ENCODE peak calls at places on chromosome 14, in six cellular contexts. H is HepG2, K is HCT116, D is K562, W is GM12878, S is H1. L is an unnamed sample.

GRCh38 chr14:26729851-26730250 is 132.0 kb upstream of the NOVA1 start:
- DNase-seq in S (no peak), D (no peak), K (no peak), H (no peak), W (no peak), L (no peak)

GRCh38 chr14:99286761-99287160 is 14.8 kb upstream of the BCL11B start:
- DNase-seq in K (no peak), H (no peak), S (no peak), W (peak), D (no peak), L (no peak)

GRCh38 chr14:50061664-50062437 is 54.5 kb downstream of the VCPKMT start:
- DNase-seq in D (no peak), W (peak), K (no peak), H (peak), S (no peak), L (no peak)

GRCh38 chr14:37150414-37150813 is 22.0 kb downstream of the SLC25A21 start:
- DNase-seq in D (no peak), H (peak), K (no peak), S (no peak), W (no peak), L (no peak)

GRCh38 chr14:24080888-24081738 is 9.8 kb downstream of the CPNE6 start:
- DNase-seq in W (no peak), H (peak), K (no peak), D (peak), S (no peak), L (peak)

GRCh38 chr14:104639889-104640548 is 35.4 kb upstream of the TMEM179 start:
- DNase-seq in H (peak), W (no peak), D (peak), K (peak), S (peak), L (peak)

GRCh38 chr14:68379510-68380303 is 413.2 kb downstream of the ZFP36L1 start:
- DNase-seq in D (no peak), S (no peak), H (no peak), W (no peak), K (no peak), L (no peak)

GRCh38 chr14:44149597-44149996 is 357.5 kb downstream of the FSCB start:
- DNase-seq in W (no peak), K (peak), S (peak), D (no peak), H (peak), L (peak)

GRCh38 chr14:76720382-76720813 is 40.9 kb upstream of the VASH1 start:
- DNase-seq in S (no peak), W (peak), K (no peak), D (peak), H (peak), L (peak)

GRCh38 chr14:92500491-92500941 is 13.1 kb upstream of the RIN3 start:
- DNase-seq in H (peak), S (no peak), D (no peak), K (no peak), W (no peak), L (no peak)

GRCh38 chr14:35963209-35963608 is 137.1 kb downstream of the BRMS1L start:
- DNase-seq in W (no peak), D (peak), K (peak), S (no peak), H (peak), L (no peak)

GRCh38 chr14:74062809-74063150 is 21.5 kb downstream of the ALDH6A1 start:
- DNase-seq in D (no peak), H (no peak), S (no peak), W (no peak), K (no peak), L (no peak)

GRCh38 chr14:77151918-77152588 is 10.5 kb upstream of the ZDHHC22 start:
- DNase-seq in W (no peak), S (no peak), K (peak), H (no peak), D (no peak), L (no peak)

GRCh38 chr14:54881761-54882401 is 20.7 kb downstream of the GCH1 start:
- DNase-seq in K (no peak), H (no peak), S (no peak), W (no peak), D (no peak), L (no peak)

GRCh38 chr14:78123650-78124253 is 46.4 kb upstream of the NRXN3 start:
- DNase-seq in K (no peak), W (no peak), S (no peak), H (no peak), D (no peak), L (no peak)

GRCh38 chr14:53055003-53055402 is 98.1 kb downstream of the DDHD1 start:
- DNase-seq in H (peak), S (no peak), K (peak), D (peak), W (peak), L (no peak)

GRCh38 chr14:53064461-53064860 is 88.7 kb downstream of the DDHD1 start:
- DNase-seq in K (no peak), W (no peak), S (no peak), D (no peak), H (no peak), L (no peak)

GRCh38 chr14:53062856-53063255 is 90.3 kb downstream of the DDHD1 start:
- DNase-seq in W (no peak), D (no peak), S (no peak), K (no peak), H (no peak), L (no peak)

GRCh38 chr14:53054457-53054856 is 98.7 kb downstream of the DDHD1 start:
- DNase-seq in H (no peak), S (no peak), D (no peak), K (no peak), W (no peak), L (no peak)

DNA sequence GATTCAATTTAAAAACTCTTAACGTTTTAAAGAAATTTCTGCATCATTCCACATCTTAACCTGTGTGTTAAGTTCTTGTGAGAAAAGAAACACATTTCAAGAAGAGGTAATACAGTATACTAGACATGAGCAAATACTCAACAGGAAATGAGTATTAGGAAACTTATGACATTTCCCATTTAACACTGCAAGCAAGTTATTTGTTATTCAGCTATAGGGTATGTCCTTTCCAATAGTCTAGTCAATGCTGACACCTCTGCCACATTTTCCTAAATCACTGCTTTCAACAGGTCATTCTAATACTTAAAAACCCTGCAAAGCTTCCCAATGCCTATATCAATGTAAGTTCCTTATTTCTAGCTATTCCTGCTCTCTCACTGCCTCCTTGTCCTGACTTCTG is 93.1 kb downstream of the DDHD1 start:
- DNase-seq in H (no peak), K (no peak), D (no peak), S (no peak), W (no peak), L (no peak)
- TF ChIP-seq ATF3 in H (no peak), K (no peak), D (no peak), S (no peak), W (no peak), L (no peak)

DNA sequence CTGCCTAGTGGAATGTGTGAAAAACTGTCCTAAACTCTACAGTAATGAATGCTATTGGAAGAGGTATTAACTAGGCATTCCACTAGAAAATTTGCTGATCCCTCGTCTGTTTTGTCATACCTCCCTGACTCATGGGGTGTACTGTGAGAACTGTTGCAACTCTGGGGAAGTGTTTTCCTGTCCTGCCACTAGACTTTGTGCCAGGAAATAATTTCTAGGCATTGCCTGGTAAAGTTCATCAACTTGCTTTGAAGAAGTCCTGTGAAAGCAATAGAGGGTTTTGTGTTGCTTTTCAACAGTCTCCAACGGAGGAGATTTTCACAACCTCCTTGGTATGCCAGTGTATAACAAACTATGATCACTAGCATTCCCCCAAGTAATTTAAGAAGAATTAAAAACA is 139.9 kb downstream of the AKAP6 start:
- DNase-seq in W (no peak), H (peak), D (no peak), S (no peak), K (no peak), L (no peak)
- TF ChIP-seq ATF3 in W (no peak), H (no peak), D (no peak), S (no peak), K (no peak), L (no peak)

GRCh38 chr14:95237121-95237876 is 80.0 kb upstream of the DICER1 start:
- DNase-seq in S (no peak), W (no peak), D (no peak), H (peak), K (no peak), L (no peak)
- TF ChIP-seq ATF3 in S (no peak), W (no peak), D (no peak), H (no peak), K (no peak), L (no peak)

DNA sequence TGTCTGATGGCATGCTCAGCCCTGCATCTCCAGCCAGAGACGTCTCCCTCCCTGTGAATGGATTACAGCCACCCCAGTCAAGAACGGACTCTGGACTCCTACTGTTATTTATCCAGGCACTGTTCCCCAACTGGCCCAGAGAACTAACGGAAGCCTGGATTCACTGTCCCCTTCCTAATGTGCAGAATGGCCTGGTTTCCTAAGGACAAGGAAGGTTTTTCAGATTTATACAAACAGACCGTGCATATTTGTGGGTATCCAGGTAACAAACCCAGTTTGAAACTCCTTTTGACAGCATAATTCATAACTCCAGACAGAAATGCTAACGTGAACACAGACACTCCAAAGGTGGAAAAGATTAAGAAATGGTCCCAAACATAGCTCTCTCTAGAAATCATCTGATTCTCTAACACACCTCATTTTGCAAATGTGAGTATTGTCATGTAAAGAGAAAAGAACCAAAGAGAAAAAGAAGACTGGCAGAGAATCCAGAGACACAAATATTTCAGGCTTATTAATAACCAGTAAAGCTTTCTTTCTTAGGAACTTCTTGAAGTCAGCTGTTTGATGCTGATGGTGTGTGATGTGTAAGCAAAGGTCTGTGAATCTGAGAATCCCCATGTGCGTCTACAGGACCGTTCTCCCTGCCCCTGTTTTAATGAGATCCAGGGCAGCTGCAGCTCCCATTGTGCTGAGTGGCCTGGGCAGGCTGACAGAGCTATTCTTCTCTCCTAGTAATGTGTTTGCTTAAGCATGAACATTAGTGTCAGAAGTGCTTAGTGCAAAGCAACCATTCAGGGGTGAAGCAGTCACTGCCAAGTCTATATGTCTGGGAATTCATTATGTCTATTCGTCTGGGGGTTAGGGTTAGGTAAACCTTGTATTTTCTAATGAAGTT is 86.8 kb upstream of the HIF1A start:
- DNase-seq in D (no peak), H (peak), K (no peak), S (no peak), W (no peak), L (no peak)
- TF ChIP-seq ATF3 in D (no peak), H (no peak), K (no peak), S (no peak), W (no peak), L (no peak)

DNA sequence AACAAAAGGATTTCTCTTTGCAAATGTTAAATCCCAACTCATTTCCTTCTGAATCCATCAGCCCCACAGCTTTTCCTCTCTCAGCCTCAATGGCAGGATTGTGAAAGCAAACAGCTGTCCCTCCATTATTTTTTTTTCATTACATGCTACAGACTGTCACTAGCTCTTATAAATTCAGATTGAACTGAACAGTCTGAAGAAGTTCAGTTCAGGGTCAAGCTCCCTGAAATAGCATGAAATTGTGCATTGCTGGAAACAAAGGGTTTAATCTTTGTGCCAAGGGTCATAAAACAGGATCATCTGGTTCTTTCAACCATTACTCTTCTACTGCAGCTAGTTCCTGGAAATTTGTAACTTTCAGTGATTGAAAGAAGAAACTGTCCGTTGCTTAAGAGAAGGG is 246.5 kb downstream of the RPL10L start:
- DNase-seq in K (no peak), S (no peak), D (no peak), W (no peak), H (no peak), L (no peak)
- TF ChIP-seq ATF3 in K (no peak), S (no peak), D (no peak), W (no peak), H (no peak), L (no peak)

GRCh38 chr14:72256055-72256454 is 323.8 kb downstream of the RGS6 start:
- DNase-seq in K (peak), H (no peak), W (no peak), D (no peak), S (no peak), L (no peak)
- TF ChIP-seq ATF3 in K (no peak), H (no peak), W (no peak), D (no peak), S (no peak), L (no peak)

GRCh38 chr14:22315336-22315735 is 273.7 kb downstream of the DAD1 start:
- DNase-seq in H (no peak), S (no peak), K (no peak), D (no peak), W (no peak), L (no peak)
- TF ChIP-seq ATF3 in H (no peak), S (no peak), K (no peak), D (no peak), W (no peak), L (no peak)

GRCh38 chr14:63991833-63992232 is 139.0 kb downstream of the SYNE2 start:
- DNase-seq in S (no peak), D (no peak), W (no peak), H (no peak), K (no peak), L (no peak)
- TF ChIP-seq ATF3 in S (no peak), D (no peak), W (no peak), H (no peak), K (no peak), L (no peak)